ENCODE peak calls at places on chromosome 19, in eight cellular contexts. One of them, this sample, is unnamed.

GRCh38 chr19:48966541-48967345 is 1.6 kb downstream of the FTL start:
- DNase-seq in upper lobe of left lung: peak; percentile 52
- DNase-seq in adrenal gland: no peak
- DNase-seq in fibroblast of lung: no peak
- DNase-seq in AG04450: no peak
- DNase-seq in right atrium auricular region: no peak
- DNase-seq in left lung: no peak
- DNase-seq in psoas muscle: no peak
- DNase-seq in this sample: no peak

GRCh38 chr19:31220540-31220939 is 128.7 kb downstream of the TSHZ3 start:
- DNase-seq in upper lobe of left lung: no peak
- DNase-seq in adrenal gland: peak; percentile 5
- DNase-seq in fibroblast of lung: no peak
- DNase-seq in AG04450: no peak
- DNase-seq in right atrium auricular region: no peak
- DNase-seq in left lung: no peak
- DNase-seq in psoas muscle: no peak
- DNase-seq in this sample: no peak

GRCh38 chr19:47582320-47582909 is 9.5 kb upstream of the ZNF541 start:
- DNase-seq in upper lobe of left lung: no peak
- DNase-seq in adrenal gland: peak; percentile 63
- DNase-seq in fibroblast of lung: peak; percentile 80
- DNase-seq in AG04450: no peak
- DNase-seq in right atrium auricular region: no peak
- DNase-seq in left lung: no peak
- DNase-seq in psoas muscle: no peak
- DNase-seq in this sample: no peak

GRCh38 chr19:50979758-50980157 is 4.0 kb downstream of the KLK7 start:
- DNase-seq in upper lobe of left lung: no peak
- DNase-seq in adrenal gland: no peak
- DNase-seq in fibroblast of lung: no peak
- DNase-seq in AG04450: no peak
- DNase-seq in right atrium auricular region: no peak
- DNase-seq in left lung: no peak
- DNase-seq in psoas muscle: no peak
- DNase-seq in this sample: no peak

GRCh38 chr19:3270908-3271307 is 46.4 kb downstream of the CELF5 start:
- DNase-seq in upper lobe of left lung: no peak
- DNase-seq in adrenal gland: no peak
- DNase-seq in fibroblast of lung: peak; percentile 47
- DNase-seq in AG04450: no peak
- DNase-seq in right atrium auricular region: no peak
- DNase-seq in left lung: no peak
- DNase-seq in psoas muscle: no peak
- DNase-seq in this sample: no peak

GRCh38 chr19:11138659-11139526 is 16.7 kb downstream of the SPC24 start:
- DNase-seq in upper lobe of left lung: peak; percentile 82
- DNase-seq in adrenal gland: peak; percentile 90
- DNase-seq in fibroblast of lung: peak; percentile 83
- DNase-seq in AG04450: no peak
- DNase-seq in right atrium auricular region: peak; percentile 91
- DNase-seq in left lung: peak; percentile 81
- DNase-seq in psoas muscle: peak; percentile 87
- DNase-seq in this sample: peak; percentile 83

GRCh38 chr19:56141416-56141992 is 417 bp downstream of the ZNF444 start:
- DNase-seq in upper lobe of left lung: no peak
- DNase-seq in adrenal gland: peak; percentile 46
- DNase-seq in fibroblast of lung: no peak
- DNase-seq in AG04450: no peak
- DNase-seq in right atrium auricular region: no peak
- DNase-seq in left lung: no peak
- DNase-seq in psoas muscle: no peak
- DNase-seq in this sample: no peak

GRCh38 chr19:10052602-10053360 is 33.3 kb upstream of the SHFL start:
- DNase-seq in upper lobe of left lung: no peak
- DNase-seq in adrenal gland: no peak
- DNase-seq in fibroblast of lung: no peak
- DNase-seq in AG04450: no peak
- DNase-seq in right atrium auricular region: no peak
- DNase-seq in left lung: no peak
- DNase-seq in psoas muscle: no peak
- DNase-seq in this sample: no peak

GRCh38 chr19:5914946-5915781 is 1.1 kb downstream of the CAPS start:
- DNase-seq in upper lobe of left lung: peak; percentile 77
- DNase-seq in adrenal gland: no peak
- DNase-seq in fibroblast of lung: no peak
- DNase-seq in AG04450: no peak
- DNase-seq in right atrium auricular region: no peak
- DNase-seq in left lung: no peak
- DNase-seq in psoas muscle: no peak
- DNase-seq in this sample: no peak

GRCh38 chr19:33394006-33394722 is 20.7 kb downstream of the CEBPG start:
- DNase-seq in upper lobe of left lung: peak; percentile 86
- DNase-seq in adrenal gland: peak; percentile 33
- DNase-seq in fibroblast of lung: peak; percentile 82
- DNase-seq in AG04450: no peak
- DNase-seq in right atrium auricular region: peak; percentile 91
- DNase-seq in left lung: peak; percentile 62
- DNase-seq in psoas muscle: peak; percentile 85
- DNase-seq in this sample: peak; percentile 61

GRCh38 chr19:2199215-2199614 is 35.5 kb downstream of the DOT1L start:
- DNase-seq in upper lobe of left lung: peak; percentile 71
- DNase-seq in adrenal gland: no peak
- DNase-seq in fibroblast of lung: no peak
- DNase-seq in AG04450: no peak
- DNase-seq in right atrium auricular region: no peak
- DNase-seq in left lung: no peak
- DNase-seq in psoas muscle: no peak
- DNase-seq in this sample: no peak

DNA sequence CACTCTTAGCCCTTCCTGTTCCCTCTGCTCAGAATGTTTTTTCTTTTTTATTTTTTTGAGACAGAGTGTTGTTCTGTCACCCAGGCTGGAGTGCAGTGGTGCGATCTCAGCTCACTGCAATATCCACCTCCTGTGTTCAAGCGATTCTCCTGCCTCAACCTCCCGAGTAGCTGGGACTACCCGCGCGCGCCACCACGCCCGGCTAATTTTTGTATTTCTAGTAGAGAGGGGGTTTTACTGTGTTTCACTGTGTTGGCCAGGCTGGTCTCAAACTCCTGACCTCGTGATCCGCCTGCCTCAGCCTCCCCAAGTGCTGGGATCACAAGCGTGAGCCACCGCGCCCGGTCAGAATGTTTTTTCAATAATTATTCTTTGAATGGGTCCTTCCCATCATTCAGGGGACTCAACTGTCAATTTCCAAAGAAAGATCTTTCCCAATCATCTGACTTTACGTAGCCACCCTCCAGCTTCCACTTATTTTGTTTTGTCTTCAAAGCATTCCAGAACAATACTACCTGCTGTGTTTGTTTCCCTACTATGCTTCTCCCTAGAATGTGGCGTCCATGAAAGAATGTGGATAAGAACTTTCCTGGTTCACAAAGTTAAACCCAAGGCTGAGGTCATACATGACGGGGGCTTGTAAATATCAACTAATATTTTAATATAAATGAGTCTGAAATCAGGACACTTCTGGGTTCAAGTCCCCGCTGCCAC is 1.2 kb downstream of the NDUFA7 start:
- DNase-seq in upper lobe of left lung: no peak
- DNase-seq in adrenal gland: no peak
- DNase-seq in fibroblast of lung: no peak
- DNase-seq in AG04450: no peak
- DNase-seq in right atrium auricular region: no peak
- DNase-seq in left lung: no peak
- DNase-seq in psoas muscle: peak; percentile 2
- DNase-seq in this sample: no peak
- H3K4me3 ChIP-seq in upper lobe of left lung: peak overlapping the region; percentile 57
- H3K4me3 ChIP-seq in adrenal gland: no peak overlapping the region
- H3K4me3 ChIP-seq in fibroblast of lung: peak overlapping the region; percentile 86
- H3K4me3 ChIP-seq in AG04450: peak overlapping the region; percentile 99
- H3K4me3 ChIP-seq in right atrium auricular region: peak overlapping the region; percentile 92
- H3K4me3 ChIP-seq in left lung: peak overlapping the region; percentile 98
- H3K4me3 ChIP-seq in psoas muscle: peak overlapping the region; percentile 99
- H3K4me3 ChIP-seq in this sample: peak overlapping the region; percentile 79

DNA sequence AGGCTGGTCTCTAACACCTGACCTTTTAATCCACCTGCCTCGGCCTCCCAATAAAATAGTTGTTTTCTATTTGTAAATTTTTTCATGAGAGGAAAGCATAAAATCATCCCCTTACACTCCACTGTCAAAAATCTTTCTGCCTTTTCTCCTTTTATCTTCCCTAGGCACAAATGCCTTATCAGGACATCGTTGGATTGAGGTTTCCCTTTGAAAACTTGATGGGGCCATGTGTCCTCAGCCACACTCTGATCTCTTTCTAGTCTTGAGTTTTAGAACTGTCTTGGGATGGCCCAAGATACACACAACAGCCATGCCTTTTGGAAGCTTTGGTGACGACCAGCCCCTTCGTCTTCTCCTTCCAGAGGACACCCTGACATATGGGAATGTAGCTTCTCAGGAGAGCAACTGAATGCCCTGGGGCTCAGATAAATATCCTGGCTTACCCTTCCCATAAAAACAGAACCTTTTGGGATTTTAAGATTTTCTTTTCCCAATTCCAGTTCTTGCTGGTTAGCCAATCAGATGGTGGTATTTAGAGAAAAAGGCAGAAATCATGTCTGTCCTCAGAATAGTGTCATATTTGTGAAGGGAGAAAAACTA is 112.4 kb downstream of the ZNF429 start:
- DNase-seq in upper lobe of left lung: no peak
- DNase-seq in adrenal gland: no peak
- DNase-seq in fibroblast of lung: no peak
- DNase-seq in AG04450: no peak
- DNase-seq in right atrium auricular region: no peak
- DNase-seq in left lung: no peak
- DNase-seq in psoas muscle: no peak
- DNase-seq in this sample: no peak
- TF ChIP-seq CTCF in upper lobe of left lung: no peak
- TF ChIP-seq CTCF in adrenal gland: no peak
- TF ChIP-seq CTCF in fibroblast of lung: no peak
- TF ChIP-seq CTCF in AG04450: no peak
- TF ChIP-seq CTCF in right atrium auricular region: no peak
- TF ChIP-seq CTCF in left lung: no peak
- TF ChIP-seq CTCF in psoas muscle: no peak
- TF ChIP-seq CTCF in this sample: no peak

GRCh38 chr19:45321848-45322247 is 827 bp downstream of the CKM start:
- DNase-seq in upper lobe of left lung: peak; percentile 48
- DNase-seq in adrenal gland: no peak
- DNase-seq in fibroblast of lung: no peak
- DNase-seq in AG04450: no peak
- DNase-seq in right atrium auricular region: no peak
- DNase-seq in left lung: no peak
- DNase-seq in psoas muscle: peak; percentile 69
- DNase-seq in this sample: peak; percentile 61

GRCh38 chr19:45324349-45324907 is 1.8 kb upstream of the CKM start:
- DNase-seq in upper lobe of left lung: no peak
- DNase-seq in adrenal gland: no peak
- DNase-seq in fibroblast of lung: no peak
- DNase-seq in AG04450: no peak
- DNase-seq in right atrium auricular region: no peak
- DNase-seq in left lung: no peak
- DNase-seq in psoas muscle: no peak
- DNase-seq in this sample: no peak

GRCh38 chr19:45322744-45323281 is at the start of gene CKM:
- DNase-seq in upper lobe of left lung: peak; percentile 47
- DNase-seq in adrenal gland: no peak
- DNase-seq in fibroblast of lung: no peak
- DNase-seq in AG04450: no peak
- DNase-seq in right atrium auricular region: peak; percentile 68
- DNase-seq in left lung: no peak
- DNase-seq in psoas muscle: peak; percentile 71
- DNase-seq in this sample: peak; percentile 81

GRCh38 chr19:45322311-45322710 is 364 bp downstream of the CKM start:
- DNase-seq in upper lobe of left lung: no peak
- DNase-seq in adrenal gland: no peak
- DNase-seq in fibroblast of lung: no peak
- DNase-seq in AG04450: no peak
- DNase-seq in right atrium auricular region: no peak
- DNase-seq in left lung: no peak
- DNase-seq in psoas muscle: peak; percentile 39
- DNase-seq in this sample: no peak

GRCh38 chr19:45323671-45324081 is 1.0 kb upstream of the CKM start:
- DNase-seq in upper lobe of left lung: no peak
- DNase-seq in adrenal gland: no peak
- DNase-seq in fibroblast of lung: no peak
- DNase-seq in AG04450: no peak
- DNase-seq in right atrium auricular region: peak; percentile 67
- DNase-seq in left lung: no peak
- DNase-seq in psoas muscle: peak; percentile 77
- DNase-seq in this sample: peak; percentile 74
- H3K27ac ChIP-seq in upper lobe of left lung: no peak overlapping the region
- H3K27ac ChIP-seq in adrenal gland: no peak overlapping the region
- H3K27ac ChIP-seq in fibroblast of lung: no peak overlapping the region
- H3K27ac ChIP-seq in AG04450: no peak overlapping the region
- H3K27ac ChIP-seq in right atrium auricular region: peak overlapping the region; percentile 86
- H3K27ac ChIP-seq in left lung: no peak overlapping the region
- H3K27ac ChIP-seq in psoas muscle: peak overlapping the region; percentile 97
- H3K27ac ChIP-seq in this sample: peak overlapping the region; percentile 97

GRCh38 chr19:15926484-15926883 is 7.8 kb downstream of the CYP4F11 start:
- DNase-seq in upper lobe of left lung: no peak
- DNase-seq in adrenal gland: no peak
- DNase-seq in fibroblast of lung: no peak
- DNase-seq in AG04450: no peak
- DNase-seq in right atrium auricular region: no peak
- DNase-seq in left lung: no peak
- DNase-seq in psoas muscle: no peak
- DNase-seq in this sample: no peak

GRCh38 chr19:15928321-15928720 is 6.0 kb downstream of the CYP4F11 start:
- DNase-seq in upper lobe of left lung: no peak
- DNase-seq in adrenal gland: no peak
- DNase-seq in fibroblast of lung: no peak
- DNase-seq in AG04450: no peak
- DNase-seq in right atrium auricular region: no peak
- DNase-seq in left lung: no peak
- DNase-seq in psoas muscle: no peak
- DNase-seq in this sample: no peak

GRCh38 chr19:15919243-15919642 is 15.1 kb downstream of the CYP4F11 start:
- DNase-seq in upper lobe of left lung: no peak
- DNase-seq in adrenal gland: no peak
- DNase-seq in fibroblast of lung: no peak
- DNase-seq in AG04450: no peak
- DNase-seq in right atrium auricular region: no peak
- DNase-seq in left lung: no peak
- DNase-seq in psoas muscle: no peak
- DNase-seq in this sample: no peak

GRCh38 chr19:15922021-15922420 is 12.3 kb downstream of the CYP4F11 start:
- DNase-seq in upper lobe of left lung: no peak
- DNase-seq in adrenal gland: no peak
- DNase-seq in fibroblast of lung: no peak
- DNase-seq in AG04450: no peak
- DNase-seq in right atrium auricular region: no peak
- DNase-seq in left lung: no peak
- DNase-seq in psoas muscle: no peak
- DNase-seq in this sample: no peak

DNA sequence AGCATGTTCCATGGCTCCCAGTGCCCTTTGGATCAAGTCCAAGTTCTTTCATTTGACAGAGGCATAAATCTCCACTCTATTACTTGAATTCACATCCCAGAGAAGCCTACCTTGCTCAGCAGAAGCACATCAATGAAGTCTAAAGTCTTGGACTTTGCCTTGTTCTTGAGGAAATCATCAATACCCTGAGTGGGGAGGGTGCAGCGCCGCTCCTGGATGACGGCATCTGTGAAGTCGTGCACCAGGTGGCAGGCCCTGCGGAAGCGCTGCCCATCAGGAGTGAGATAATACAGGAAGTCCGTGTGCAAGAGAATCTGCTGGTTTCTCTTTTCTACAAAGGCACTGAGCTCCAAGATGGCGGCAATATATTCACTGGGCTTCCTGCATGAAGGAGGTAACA is 10.6 kb downstream of the CYP4F11 start:
- DNase-seq in upper lobe of left lung: no peak
- DNase-seq in adrenal gland: no peak
- DNase-seq in fibroblast of lung: no peak
- DNase-seq in AG04450: no peak
- DNase-seq in right atrium auricular region: no peak
- DNase-seq in left lung: no peak
- DNase-seq in psoas muscle: no peak
- DNase-seq in this sample: no peak
- H3K4me3 ChIP-seq in upper lobe of left lung: no peak overlapping the region
- H3K4me3 ChIP-seq in adrenal gland: no peak overlapping the region
- H3K4me3 ChIP-seq in fibroblast of lung: no peak overlapping the region
- H3K4me3 ChIP-seq in AG04450: no peak overlapping the region
- H3K4me3 ChIP-seq in right atrium auricular region: no peak overlapping the region
- H3K4me3 ChIP-seq in left lung: no peak overlapping the region
- H3K4me3 ChIP-seq in psoas muscle: no peak overlapping the region
- H3K4me3 ChIP-seq in this sample: no peak overlapping the region

This sample was measured in heart right ventricle.